ENCODE peak calls at places on chromosomes 4 and X, in four cellular contexts. I is WERI-Rb-1, C is colonic mucosa, G is stomach. J is an unnamed sample.

GRCh38 chrX:72308566-72309296 is 3.0 kb upstream of the CITED1 start:
- DNase-seq in I (peak), C (peak), G (peak), J (peak)

GRCh38 chr4:38570647-38571326 is 93.2 kb upstream of the KLF3 start:
- DNase-seq in I (no peak), C (no peak), G (no peak), J (no peak)

GRCh38 chr4:121900132-121900983 is 30.1 kb upstream of the BBS7 start:
- DNase-seq in I (peak), C (peak), G (peak), J (peak)

GRCh38 chr4:77022581-77023133 is 53.1 kb downstream of the CCNI start:
- DNase-seq in I (peak), C (no peak), G (no peak), J (no peak)

GRCh38 chr4:139243448-139244365 is 36.3 kb downstream of the MGARP start:
- DNase-seq in I (no peak), C (no peak), G (no peak), J (peak)

GRCh38 chrX:120308959-120309872 is 2.0 kb downstream of the TMEM255A start:
- DNase-seq in I (peak), C (peak), G (peak), J (peak)

GRCh38 chrX:45621356-45622041 is 420.8 kb upstream of the DIPK2B start:
- DNase-seq in I (no peak), C (no peak), G (no peak), J (no peak)

GRCh38 chr4:82968972-82969371 is 41.7 kb downstream of the LIN54 start:
- DNase-seq in I (peak), C (no peak), G (no peak), J (no peak)

GRCh38 chr4:40121515-40121914 is 64.9 kb downstream of the N4BP2 start:
- DNase-seq in I (no peak), C (no peak), G (no peak), J (no peak)

GRCh38 chrX:130299279-130300009 is 30.7 kb upstream of the ZNF280C start:
- DNase-seq in I (no peak), C (peak), G (peak), J (no peak)

GRCh38 chr4:161642708-161643107 is 521.1 kb downstream of the FSTL5 start:
- DNase-seq in I (no peak), C (no peak), G (no peak), J (no peak)

GRCh38 chr4:68359508-68359907 is 9.6 kb upstream of the YTHDC1 start:
- DNase-seq in I (no peak), C (no peak), G (no peak), J (no peak)

GRCh38 chr4:156931267-156931666 is 40.3 kb downstream of the PDGFC start:
- DNase-seq in I (no peak), C (no peak), G (no peak), J (peak)

GRCh38 chr4:103934178-103934789 is 214.5 kb upstream of the TACR3 start:
- DNase-seq in I (no peak), C (no peak), G (no peak), J (peak)

GRCh38 chrX:126985960-126986359 is 166.4 kb downstream of the PRR32 start:
- DNase-seq in I (no peak), C (no peak), G (no peak), J (no peak)

DNA sequence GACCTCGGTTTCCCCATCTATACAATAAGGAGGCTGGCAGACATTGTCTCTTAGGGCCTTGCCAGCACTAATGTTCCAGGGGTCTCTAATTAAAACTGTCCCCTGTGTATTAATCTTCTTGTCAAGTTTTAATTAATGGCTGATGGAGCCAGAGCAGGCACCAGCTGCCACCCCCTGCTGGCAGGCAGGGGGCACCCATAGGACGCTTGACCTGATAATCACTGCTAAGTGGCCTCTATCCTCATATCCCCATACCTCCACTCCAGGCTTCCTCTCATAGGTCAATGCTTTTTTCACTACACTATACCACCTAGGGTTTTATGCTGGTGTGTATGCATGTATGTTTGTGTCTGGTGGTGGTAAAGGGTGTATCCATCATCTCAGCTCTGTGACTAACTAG is 89.4 kb downstream of the EFNB1 start:
- DNase-seq in I (no peak), C (no peak), G (no peak), J (no peak)
- TF ChIP-seq CTCF in I (no peak), C (no peak), G (no peak), J (no peak)

DNA sequence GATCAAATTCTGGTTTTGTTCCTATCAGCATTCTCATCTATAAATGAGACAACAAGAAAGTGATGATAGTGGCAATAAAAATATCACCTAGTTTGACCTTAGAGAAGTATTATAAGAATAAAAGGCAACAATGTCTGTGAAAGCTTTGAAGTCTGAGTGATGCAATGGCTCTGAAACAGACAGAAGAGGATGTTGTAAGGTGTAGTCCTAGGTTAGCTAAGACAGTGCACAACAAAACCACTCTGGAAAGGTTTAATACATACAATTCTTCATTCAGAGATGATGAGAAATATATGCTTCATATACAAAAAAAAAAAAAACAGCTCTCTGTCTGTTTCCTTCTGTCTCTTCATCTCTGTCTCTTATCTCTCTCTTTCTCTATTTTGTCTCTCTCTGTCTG is 148.7 kb upstream of the NLGN4X start:
- DNase-seq in I (no peak), C (no peak), G (no peak), J (no peak)
- H3K27ac ChIP-seq in I (no peak), C (no peak), G (no peak), J (no peak)

GRCh38 chr4:60034371-60034770 is 1165.8 kb upstream of the ADGRL3 start:
- DNase-seq in I (no peak), C (no peak), G (no peak), J (no peak)

GRCh38 chr4:60033826-60034225 is 1166.3 kb upstream of the ADGRL3 start:
- DNase-seq in I (no peak), C (no peak), G (no peak), J (no peak)
- H3K4me3 ChIP-seq in I (no peak), C (no peak), G (no peak), J (no peak)

DNA sequence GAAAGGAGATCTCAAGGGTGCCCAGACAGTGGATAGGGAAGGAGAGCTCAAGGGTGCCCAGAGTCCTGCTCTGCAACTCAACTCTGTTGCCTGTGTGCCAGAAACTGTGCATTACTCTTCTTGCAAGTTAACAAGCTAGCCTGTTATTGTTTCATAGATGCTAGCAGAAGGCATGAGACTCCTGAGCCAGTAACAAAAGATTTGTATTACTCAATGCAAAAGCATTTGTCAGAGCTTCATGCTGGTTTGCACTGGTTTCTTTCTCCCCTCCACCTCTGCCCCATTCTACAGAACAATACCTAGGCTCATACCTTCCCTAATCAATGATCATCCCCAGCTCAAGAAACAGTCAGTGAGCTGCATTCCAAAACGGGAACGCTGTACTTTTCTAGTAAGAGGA is 124.5 kb upstream of the NEIL3 start:
- DNase-seq in I (no peak), C (no peak), G (no peak), J (no peak)
- TF ChIP-seq CTCF in I (no peak), C (no peak), G (no peak), J (no peak)

GRCh38 chrX:24054182-24055042 is at the start of gene EIF2S3:
- DNase-seq in I (peak), C (peak), G (peak), J (peak)
- H3K27ac ChIP-seq in I (no peak), C (peak), G (peak), J (peak)

DNA sequence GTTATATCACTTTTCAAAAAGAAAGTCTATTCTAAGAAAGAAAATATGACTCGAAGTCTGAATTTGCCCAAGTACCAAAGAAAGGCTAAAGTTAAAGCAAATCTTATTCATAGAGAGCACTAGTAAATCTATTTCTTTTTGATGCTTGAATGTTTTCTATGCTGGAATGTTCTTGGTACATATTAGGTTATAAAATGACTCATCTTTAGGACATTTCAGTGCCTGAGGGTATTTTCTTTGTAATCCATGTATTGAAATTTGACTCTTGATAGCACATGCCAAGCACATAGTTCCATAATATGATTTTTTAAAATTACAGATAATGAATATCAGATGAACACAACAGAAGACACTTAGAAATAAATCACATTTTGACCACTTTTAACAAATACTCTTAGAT is 232.8 kb downstream of the TRIML1 start:
- DNase-seq in I (no peak), C (no peak), G (no peak), J (no peak)
- H3K4me3 ChIP-seq in I (no peak), C (no peak), G (no peak), J (no peak)

DNA sequence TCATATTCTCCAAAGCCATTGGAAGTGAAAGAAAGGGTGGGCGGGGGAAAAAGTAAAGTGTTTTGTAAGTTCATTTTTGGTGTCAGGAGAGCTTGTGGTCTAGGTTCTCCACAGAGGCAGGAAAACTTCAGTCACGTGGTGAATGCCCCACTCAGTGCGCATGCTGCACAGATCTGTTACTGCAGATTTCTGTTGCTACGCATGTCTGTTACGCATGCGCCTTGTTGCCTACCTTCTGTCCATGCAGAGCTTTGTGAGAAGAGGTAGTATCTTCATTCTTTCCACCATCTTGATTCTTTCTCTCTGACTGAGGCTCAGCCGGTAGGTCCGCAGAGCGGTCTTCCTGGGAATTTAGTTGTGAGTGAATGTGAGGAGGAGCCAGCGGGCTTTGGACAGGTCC is 15.1 kb upstream of the PAGE3 start:
- DNase-seq in I (no peak), C (no peak), G (no peak), J (no peak)
- TF ChIP-seq CTCF in I (no peak), C (no peak), G (no peak), J (no peak)

GRCh38 chrX:107712231-107713204 is 63.1 kb downstream of the TSC22D3 start:
- DNase-seq in I (no peak), C (no peak), G (no peak), J (peak)
- H3K27ac ChIP-seq in I (no peak), C (peak), G (peak), J (peak)

GRCh38 chr4:74930166-74930565 is 2.8 kb upstream of the PARM1 start:
- DNase-seq in I (no peak), C (no peak), G (no peak), J (no peak)
- H3K4me3 ChIP-seq in I (no peak), C (no peak), G (no peak), J (no peak)